ENCODE peak calls at places on chromosomes 12 and 14, in five cellular contexts. One of them, this sample, is unnamed.

GRCh38 chr12:76685246-76685678 is 78.7 kb upstream of the ZDHHC17 start:
- DNase-seq in H1: no peak
- DNase-seq in K562: no peak
- DNase-seq in HepG2: no peak
- DNase-seq in GM12878: no peak
- DNase-seq in this sample: no peak

GRCh38 chr12:16685107-16685506 is 79.1 kb upstream of the LMO3 start:
- DNase-seq in H1: no peak
- DNase-seq in GM12878: no peak
- DNase-seq in K562: no peak
- DNase-seq in HepG2: no peak
- DNase-seq in this sample: no peak

GRCh38 chr12:130538343-130539095 is 177.6 kb downstream of the RIMBP2 start:
- DNase-seq in GM12878: no peak
- DNase-seq in HepG2: no peak
- DNase-seq in H1: no peak
- DNase-seq in K562: no peak
- DNase-seq in this sample: no peak

GRCh38 chr12:88238406-88238805 is 96.3 kb downstream of the TMTC3 start:
- DNase-seq in K562: no peak
- DNase-seq in HepG2: no peak
- DNase-seq in H1: no peak
- DNase-seq in GM12878: no peak
- DNase-seq in this sample: no peak

GRCh38 chr12:24539646-24540045 is 409.3 kb downstream of the BCAT1 start:
- DNase-seq in K562: no peak
- DNase-seq in H1: no peak
- DNase-seq in GM12878: no peak
- DNase-seq in HepG2: no peak
- DNase-seq in this sample: no peak

GRCh38 chr12:1429980-1430379 is 164.4 kb downstream of the FBXL14 start:
- DNase-seq in H1: no peak
- DNase-seq in HepG2: no peak
- DNase-seq in K562: no peak
- DNase-seq in GM12878: no peak
- DNase-seq in this sample: no peak

GRCh38 chr12:53504004-53504920 is 3.0 kb downstream of the NPFF start:
- DNase-seq in GM12878: no peak
- DNase-seq in HepG2: no peak
- DNase-seq in H1: no peak
- DNase-seq in K562: no peak
- DNase-seq in this sample: no peak

GRCh38 chr12:102891756-102892155 is 25.3 kb downstream of the PAH start:
- DNase-seq in HepG2: no peak
- DNase-seq in K562: no peak
- DNase-seq in GM12878: no peak
- DNase-seq in H1: no peak
- DNase-seq in this sample: no peak

GRCh38 chr12:118307069-118307954 is 65.4 kb downstream of the TAOK3 start:
- DNase-seq in K562: peak
- DNase-seq in H1: no peak
- DNase-seq in GM12878: peak
- DNase-seq in HepG2: no peak
- DNase-seq in this sample: no peak

GRCh38 chr12:43655586-43655985 is 103.0 kb downstream of the PUS7L start:
- DNase-seq in HepG2: no peak
- DNase-seq in H1: no peak
- DNase-seq in GM12878: no peak
- DNase-seq in K562: no peak
- DNase-seq in this sample: no peak

GRCh38 chr12:109734219-109735000 is 20.8 kb downstream of the FAM222A start:
- DNase-seq in GM12878: no peak
- DNase-seq in K562: no peak
- DNase-seq in H1: peak
- DNase-seq in HepG2: no peak
- DNase-seq in this sample: no peak

GRCh38 chr12:88052686-88053085 is 23.5 kb upstream of the C12orf50 start:
- DNase-seq in H1: no peak
- DNase-seq in GM12878: no peak
- DNase-seq in K562: peak
- DNase-seq in HepG2: peak
- DNase-seq in this sample: peak

GRCh38 chr14:24367506-24368214 is at the start of gene NFATC4:
- DNase-seq in HepG2: peak
- DNase-seq in GM12878: no peak
- DNase-seq in H1: peak
- DNase-seq in K562: peak
- DNase-seq in this sample: no peak

GRCh38 chr12:56040151-56040550 is 1.6 kb upstream of the RPS26 start:
- DNase-seq in GM12878: no peak
- DNase-seq in K562: no peak
- DNase-seq in HepG2: no peak
- DNase-seq in H1: no peak
- DNase-seq in this sample: no peak

GRCh38 chr12:122080149-122081107 is 1.9 kb downstream of the MLXIP start:
- DNase-seq in GM12878: no peak
- DNase-seq in HepG2: no peak
- DNase-seq in K562: no peak
- DNase-seq in H1: no peak
- DNase-seq in this sample: peak

GRCh38 chr14:23171251-23171975 is 12.0 kb downstream of the SLC7A8 start:
- DNase-seq in H1: no peak
- DNase-seq in HepG2: no peak
- DNase-seq in GM12878: no peak
- DNase-seq in K562: no peak
- DNase-seq in this sample: no peak

GRCh38 chr12:116157845-116158267 is 119.6 kb downstream of the MED13L start:
- DNase-seq in GM12878: no peak
- DNase-seq in H1: no peak
- DNase-seq in K562: no peak
- DNase-seq in HepG2: no peak
- DNase-seq in this sample: no peak

GRCh38 chr12:109768901-109769670 is 55.5 kb downstream of the FAM222A start:
- DNase-seq in GM12878: no peak
- DNase-seq in K562: no peak
- DNase-seq in HepG2: no peak
- DNase-seq in H1: peak
- DNase-seq in this sample: no peak

GRCh38 chr14:76456891-76457586 is 81.1 kb downstream of the ESRRB start:
- DNase-seq in HepG2: no peak
- DNase-seq in GM12878: no peak
- DNase-seq in H1: no peak
- DNase-seq in K562: no peak
- DNase-seq in this sample: no peak

GRCh38 chr14:88616697-88617096 is 53.9 kb downstream of the ZC3H14 start:
- DNase-seq in HepG2: no peak
- DNase-seq in K562: no peak
- DNase-seq in H1: no peak
- DNase-seq in GM12878: no peak
- DNase-seq in this sample: no peak

GRCh38 chr12:122929812-122930211 is 33.9 kb upstream of the VPS37B start:
- DNase-seq in H1: no peak
- DNase-seq in K562: no peak
- DNase-seq in GM12878: no peak
- DNase-seq in HepG2: no peak
- DNase-seq in this sample: no peak

GRCh38 chr12:56529656-56530055 is 8.0 kb downstream of the RBMS2 start:
- DNase-seq in HepG2: no peak
- DNase-seq in H1: no peak
- DNase-seq in K562: no peak
- DNase-seq in GM12878: no peak
- DNase-seq in this sample: no peak

GRCh38 chr12:2775431-2775830 is 19.3 kb upstream of the FKBP4 start:
- DNase-seq in H1: no peak
- DNase-seq in HepG2: no peak
- DNase-seq in GM12878: no peak
- DNase-seq in K562: no peak
- DNase-seq in this sample: no peak

GRCh38 chr14:74627071-74627470 is 15.0 kb upstream of the LTBP2 start:
- DNase-seq in K562: no peak
- DNase-seq in HepG2: no peak
- DNase-seq in GM12878: no peak
- DNase-seq in H1: no peak
- DNase-seq in this sample: no peak

GRCh38 chr12:29796823-29797263 is 13.1 kb upstream of the TMTC1 start:
- DNase-seq in K562: no peak
- DNase-seq in GM12878: no peak
- DNase-seq in HepG2: no peak
- DNase-seq in H1: no peak
- DNase-seq in this sample: no peak

GRCh38 chr12:98896938-98897337 is 251.8 kb downstream of the APAF1 start:
- DNase-seq in GM12878: no peak
- DNase-seq in K562: no peak
- DNase-seq in H1: no peak
- DNase-seq in HepG2: no peak
- DNase-seq in this sample: no peak

GRCh38 chr14:31990959-31991541 is 86.1 kb upstream of the ARHGAP5 start:
- DNase-seq in HepG2: peak
- DNase-seq in H1: no peak
- DNase-seq in K562: no peak
- DNase-seq in GM12878: no peak
- DNase-seq in this sample: no peak

GRCh38 chr12:123571343-123571813 is 13.0 kb upstream of the TMED2 start:
- DNase-seq in H1: peak
- DNase-seq in GM12878: no peak
- DNase-seq in K562: peak
- DNase-seq in HepG2: peak
- DNase-seq in this sample: peak

GRCh38 chr14:49173765-49174373 is 412.3 kb downstream of the RPS29 start:
- DNase-seq in H1: peak
- DNase-seq in K562: peak
- DNase-seq in GM12878: peak
- DNase-seq in HepG2: peak
- DNase-seq in this sample: peak

GRCh38 chr14:34665785-34666425 is 36.0 kb upstream of the SNX6 start:
- DNase-seq in GM12878: no peak
- DNase-seq in HepG2: no peak
- DNase-seq in K562: no peak
- DNase-seq in H1: no peak
- DNase-seq in this sample: peak

GRCh38 chr12:64611430-64612286 is 1.4 kb downstream of the RASSF3 start:
- DNase-seq in K562: peak
- DNase-seq in H1: no peak
- DNase-seq in HepG2: no peak
- DNase-seq in GM12878: no peak
- DNase-seq in this sample: no peak

GRCh38 chr14:50612795-50613194 is 52.9 kb downstream of the ATL1 start:
- DNase-seq in H1: no peak
- DNase-seq in GM12878: no peak
- DNase-seq in K562: no peak
- DNase-seq in HepG2: no peak
- DNase-seq in this sample: no peak

GRCh38 chr12:108724054-108724889 is 7.0 kb downstream of the CORO1C start:
- DNase-seq in K562: peak
- DNase-seq in GM12878: no peak
- DNase-seq in H1: no peak
- DNase-seq in HepG2: no peak
- DNase-seq in this sample: peak

GRCh38 chr12:3490848-3491382 is at the start of gene PRMT8:
- DNase-seq in HepG2: no peak
- DNase-seq in GM12878: no peak
- DNase-seq in H1: peak
- DNase-seq in K562: no peak
- DNase-seq in this sample: no peak

GRCh38 chr14:81315344-81315743 is 84.8 kb downstream of the STON2 start:
- DNase-seq in GM12878: no peak
- DNase-seq in H1: no peak
- DNase-seq in K562: no peak
- DNase-seq in HepG2: no peak
- DNase-seq in this sample: no peak

GRCh38 chr14:72617391-72618011 is 276.4 kb downstream of the DPF3 start:
- DNase-seq in HepG2: no peak
- DNase-seq in K562: no peak
- DNase-seq in GM12878: no peak
- DNase-seq in H1: peak
- DNase-seq in this sample: no peak
- H3K27ac ChIP-seq in HepG2: no peak
- H3K27ac ChIP-seq in K562: no peak
- H3K27ac ChIP-seq in GM12878: no peak
- H3K27ac ChIP-seq in H1: no peak
- H3K27ac ChIP-seq in this sample: no peak

GRCh38 chr12:62703011-62703380 is 232.0 kb downstream of the PPM1H start:
- DNase-seq in H1: no peak
- DNase-seq in K562: no peak
- DNase-seq in GM12878: no peak
- DNase-seq in HepG2: no peak
- DNase-seq in this sample: no peak
- TF ChIP-seq HDAC2 in H1: no peak
- TF ChIP-seq HDAC2 in K562: no peak
- TF ChIP-seq HDAC2 in GM12878: no peak
- TF ChIP-seq HDAC2 in HepG2: no peak
- TF ChIP-seq HDAC2 in this sample: no peak

GRCh38 chr12:8011331-8011730 is 21.2 kb upstream of the FOXJ2 start:
- DNase-seq in H1: no peak
- DNase-seq in K562: no peak
- DNase-seq in HepG2: no peak
- DNase-seq in GM12878: no peak
- DNase-seq in this sample: no peak
- H3K27ac ChIP-seq in H1: no peak
- H3K27ac ChIP-seq in K562: no peak
- H3K27ac ChIP-seq in HepG2: no peak
- H3K27ac ChIP-seq in GM12878: no peak
- H3K27ac ChIP-seq in this sample: no peak

DNA sequence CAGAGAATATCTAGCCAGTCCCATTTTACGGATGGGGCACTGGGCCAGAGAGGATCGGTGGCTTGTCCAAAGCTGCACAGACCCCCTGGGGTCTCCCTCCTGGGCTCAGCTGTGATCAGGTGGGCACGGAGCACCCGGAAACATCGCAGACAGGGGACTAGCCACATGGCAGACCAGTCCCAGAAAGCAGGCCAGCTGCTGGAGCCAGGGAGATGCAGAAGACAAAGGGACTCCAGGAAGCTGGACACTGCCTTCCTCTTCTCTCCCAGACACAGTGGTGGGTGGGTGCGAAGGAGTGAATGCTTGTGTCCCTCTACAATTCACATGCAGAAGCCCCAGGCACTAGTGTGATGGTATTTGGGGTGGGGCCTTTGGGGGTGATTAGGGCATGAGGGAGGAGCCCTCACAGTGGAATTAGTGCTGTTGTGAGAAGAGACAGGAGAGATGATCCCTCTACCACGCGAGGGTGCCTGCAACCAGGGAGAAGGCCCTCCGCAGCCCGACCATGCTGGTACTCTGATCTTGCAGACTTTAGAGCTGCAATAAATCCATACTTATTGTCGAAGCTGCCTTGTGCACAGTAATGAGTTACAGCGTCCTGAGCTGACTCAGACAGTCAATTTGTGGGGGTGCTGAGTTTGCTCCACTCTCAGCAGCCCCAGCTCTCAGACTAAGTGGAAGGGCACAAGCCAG is 95.2 kb downstream of the CALM1 start:
- DNase-seq in H1: no peak
- DNase-seq in GM12878: no peak
- DNase-seq in K562: no peak
- DNase-seq in HepG2: no peak
- DNase-seq in this sample: no peak
- TF ChIP-seq HDAC2 in H1: no peak
- TF ChIP-seq HDAC2 in GM12878: no peak
- TF ChIP-seq HDAC2 in K562: no peak
- TF ChIP-seq HDAC2 in HepG2: no peak
- TF ChIP-seq HDAC2 in this sample: no peak